ENCODE peak calls at places on chromosomes 11 and 22, in ten cellular contexts. V is pancreas, D is nucleus accumbens, P is lung, R is spleen, U is neural crest cell, S is mucosa of descending colon, F is WTC11, W is choroid plexus epithelial cell, Z is NCI-H187. T is an unnamed sample.

GRCh38 chr11:122995526-122995925 is 13.9 kb upstream of the BSX start:
- DNase-seq in V (no peak), D (no peak), P (no peak), R (no peak), U (no peak), S (no peak), F (no peak), W (no peak), Z (no peak), T (no peak)

GRCh38 chr11:82631722-82632630 is 101.7 kb downstream of the FAM181B start:
- DNase-seq in V (no peak), D (no peak), P (no peak), R (no peak), U (no peak), S (no peak), F (no peak), W (no peak), Z (no peak), T (peak)

GRCh38 chr22:42943981-42944380 is 71.0 kb downstream of the PACSIN2 start:
- DNase-seq in V (no peak), D (no peak), P (no peak), R (no peak), U (no peak), S (no peak), F (no peak), W (no peak), Z (no peak), T (no peak)

GRCh38 chr22:44623771-44624510 is 78.1 kb upstream of the PRR5 start:
- DNase-seq in V (no peak), D (no peak), P (no peak), R (peak), U (peak), S (no peak), F (peak), W (peak), Z (no peak), T (peak)

GRCh38 chr11:68313574-68314202 is 1.3 kb downstream of the LRP5 start:
- DNase-seq in V (peak), D (no peak), P (no peak), R (no peak), U (no peak), S (no peak), F (no peak), W (peak), Z (no peak), T (no peak)

GRCh38 chr11:17985517-17985916 is 27.3 kb downstream of the SERGEF start:
- DNase-seq in V (no peak), D (no peak), P (no peak), R (no peak), U (no peak), S (no peak), F (no peak), W (peak), Z (no peak), T (no peak)

GRCh38 chr11:19421134-19421533 is 180.4 kb upstream of the E2F8 start:
- DNase-seq in V (no peak), D (no peak), P (no peak), R (no peak), U (no peak), S (no peak), F (no peak), W (no peak), Z (no peak), T (no peak)

GRCh38 chr11:125902315-125902926 is 585 bp downstream of the PUS3 start:
- DNase-seq in V (no peak), D (no peak), P (no peak), R (no peak), U (no peak), S (no peak), F (no peak), W (no peak), Z (no peak), T (no peak)

GRCh38 chr22:37775785-37776638 is 31.7 kb upstream of the GCAT start:
- DNase-seq in V (no peak), D (no peak), P (no peak), R (no peak), U (no peak), S (no peak), F (no peak), W (peak), Z (no peak), T (no peak)

GRCh38 chr22:28560005-28560742 is 119.5 kb downstream of the TTC28 start:
- DNase-seq in V (no peak), D (no peak), P (no peak), R (no peak), U (no peak), S (no peak), F (no peak), W (peak), Z (no peak), T (peak)

GRCh38 chr11:64319421-64319761 is 1.5 kb downstream of the PRDX5 start:
- DNase-seq in V (no peak), D (no peak), P (no peak), R (no peak), U (no peak), S (no peak), F (no peak), W (no peak), Z (no peak), T (peak)

GRCh38 chr11:128179049-128179448 is 408.3 kb downstream of the ETS1 start:
- DNase-seq in V (no peak), D (no peak), P (no peak), R (no peak), U (no peak), S (no peak), F (no peak), W (no peak), Z (no peak), T (no peak)

GRCh38 chr22:19750666-19751490 is 9.7 kb upstream of the TBX1 start:
- DNase-seq in V (no peak), D (no peak), P (no peak), R (no peak), U (no peak), S (no peak), F (no peak), W (peak), Z (no peak), T (no peak)

GRCh38 chr11:33319965-33320813 is 63.0 kb downstream of the HIPK3 start:
- DNase-seq in V (no peak), D (no peak), P (no peak), R (no peak), U (no peak), S (no peak), F (no peak), W (no peak), Z (no peak), T (no peak)

GRCh38 chr11:125902927-125903752 is at the start of gene PUS3:
- DNase-seq in V (peak), D (peak), P (peak), R (peak), U (peak), S (peak), F (peak), W (peak), Z (peak), T (peak)

GRCh38 chr11:44842219-44842618 is 108.5 kb downstream of the TP53I11 start:
- DNase-seq in V (no peak), D (no peak), P (no peak), R (no peak), U (no peak), S (no peak), F (no peak), W (peak), Z (no peak), T (no peak)

GRCh38 chr11:85539029-85539689 is 88.0 kb downstream of the DLG2 start:
- DNase-seq in V (no peak), D (no peak), P (no peak), R (no peak), U (no peak), S (no peak), F (no peak), W (no peak), Z (no peak), T (no peak)

GRCh38 chr11:35380603-35381002 is 38.8 kb downstream of the SLC1A2 start:
- DNase-seq in V (no peak), D (no peak), P (no peak), R (no peak), U (no peak), S (no peak), F (no peak), W (peak), Z (no peak), T (no peak)

GRCh38 chr11:19083166-19083565 is 22.6 kb upstream of the MRGPRX2 start:
- DNase-seq in V (no peak), D (no peak), P (no peak), R (no peak), U (no peak), S (no peak), F (no peak), W (no peak), Z (no peak), T (no peak)

GRCh38 chr22:21585389-21585788 is 17.9 kb downstream of the UBE2L3 start:
- DNase-seq in V (no peak), D (no peak), P (no peak), R (no peak), U (no peak), S (no peak), F (no peak), W (no peak), Z (no peak), T (no peak)

GRCh38 chr22:39908737-39909136 is 7.9 kb downstream of the GRAP2 start:
- DNase-seq in V (no peak), D (no peak), P (no peak), R (no peak), U (no peak), S (no peak), F (no peak), W (peak), Z (no peak), T (no peak)

GRCh38 chr22:45812910-45813309 is 141.3 kb downstream of the ATXN10 start:
- DNase-seq in V (no peak), D (no peak), P (no peak), R (no peak), U (no peak), S (no peak), F (no peak), W (no peak), Z (no peak), T (no peak)

GRCh38 chr11:2772544-2773031 is 72.8 kb upstream of the KCNQ1OT1 start:
- DNase-seq in V (no peak), D (no peak), P (no peak), R (peak), U (no peak), S (no peak), F (peak), W (peak), Z (no peak), T (peak)

GRCh38 chr11:61516675-61517516 is 8.3 kb downstream of the LRRC10B start:
- DNase-seq in V (no peak), D (no peak), P (no peak), R (peak), U (peak), S (peak), F (peak), W (peak), Z (no peak), T (no peak)

GRCh38 chr11:70711095-70711910 is 313.0 kb downstream of the CTTN start:
- DNase-seq in V (no peak), D (no peak), P (no peak), R (peak), U (no peak), S (no peak), F (no peak), W (no peak), Z (no peak), T (no peak)

GRCh38 chr11:63829823-63830489 is 9.0 kb upstream of the MARK2 start:
- DNase-seq in V (no peak), D (no peak), P (no peak), R (no peak), U (peak), S (no peak), F (peak), W (peak), Z (no peak), T (peak)

GRCh38 chr22:47351836-47352579 is 589.6 kb downstream of the TBC1D22A start:
- DNase-seq in V (no peak), D (no peak), P (no peak), R (peak), U (no peak), S (no peak), F (no peak), W (no peak), Z (no peak), T (no peak)

GRCh38 chr11:23727821-23728220 is 769.0 kb upstream of the LUZP2 start:
- DNase-seq in V (no peak), D (no peak), P (no peak), R (no peak), U (no peak), S (no peak), F (no peak), W (peak), Z (no peak), T (no peak)

GRCh38 chr22:42962295-42963230 is 52.4 kb downstream of the PACSIN2 start:
- DNase-seq in V (no peak), D (no peak), P (peak), R (no peak), U (no peak), S (peak), F (no peak), W (no peak), Z (no peak), T (peak)

GRCh38 chr11:74925281-74925680 is 23.6 kb downstream of the XRRA1 start:
- DNase-seq in V (no peak), D (no peak), P (no peak), R (no peak), U (no peak), S (no peak), F (no peak), W (peak), Z (no peak), T (no peak)

GRCh38 chr11:47158242-47158641 is 18.4 kb downstream of the ARFGAP2 start:
- DNase-seq in V (no peak), D (no peak), P (no peak), R (no peak), U (no peak), S (no peak), F (no peak), W (no peak), Z (no peak), T (no peak)

T was measured in MV-4-11.